ENCODE peak calls at places on chromosomes 11 and 22, in four cellular contexts. T is SK-N-SH, X is GM12878, E is K562. N is an unnamed sample.

GRCh38 chr11:134101292-134101691 is 32.4 kb downstream of the JAM3 start:
- DNase-seq in X (no peak), E (no peak), T (no peak), N (no peak)

GRCh38 chr11:12668166-12668565 is 6.1 kb upstream of the TEAD1 start:
- DNase-seq in T (no peak), X (no peak), E (no peak), N (no peak)

GRCh38 chr11:118310271-118310670 is 5.7 kb downstream of the CD3E start:
- DNase-seq in T (no peak), E (no peak), X (no peak), N (no peak)

GRCh38 chr11:9448576-9449352 is 12.0 kb upstream of the ZNF143 start:
- DNase-seq in T (no peak), E (no peak), X (no peak), N (no peak)

GRCh38 chr11:74672332-74672955 is 58.8 kb downstream of the CHRDL2 start:
- DNase-seq in E (peak), X (no peak), T (no peak), N (no peak)

GRCh38 chr11:126336646-126337045 is 18.8 kb upstream of the ST3GAL4 start:
- DNase-seq in X (no peak), T (no peak), E (no peak), N (peak)

GRCh38 chr22:26849575-26849974 is 192.2 kb downstream of the MIAT start:
- DNase-seq in X (no peak), E (no peak), T (no peak), N (no peak)

GRCh38 chr11:16030664-16031063 is 325.7 kb downstream of the SOX6 start:
- DNase-seq in T (no peak), E (no peak), X (no peak), N (no peak)

GRCh38 chr11:125433454-125434121 is 62.5 kb downstream of the FEZ1 start:
- DNase-seq in T (peak), E (peak), X (no peak), N (peak)

GRCh38 chr11:86629070-86629706 is 43.2 kb downstream of the ME3 start:
- DNase-seq in T (no peak), X (no peak), E (no peak), N (no peak)

GRCh38 chr11:43756575-43756974 is 76.0 kb downstream of the HSD17B12 start:
- DNase-seq in T (no peak), E (no peak), X (no peak), N (no peak)

GRCh38 chr22:48822278-48823233 is 1005.1 kb downstream of the BRD1 start:
- DNase-seq in E (no peak), T (no peak), X (no peak), N (no peak)

GRCh38 chr11:2991477-2992233 is 474 bp downstream of the NAP1L4 start:
- DNase-seq in T (no peak), E (no peak), X (no peak), N (peak)

GRCh38 chr11:7639643-7640025 is 33.7 kb downstream of the CYB5R2 start:
- DNase-seq in T (no peak), E (no peak), X (no peak), N (no peak)

GRCh38 chr11:105219269-105219668 is 79.7 kb upstream of the CARD18 start:
- DNase-seq in X (no peak), T (no peak), E (no peak), N (peak)

GRCh38 chr11:123543796-123544195 is 110.6 kb downstream of the SCN3B start:
- DNase-seq in T (no peak), X (no peak), E (no peak), N (no peak)

GRCh38 chr11:95306816-95307215 is 75.8 kb upstream of the SESN3 start:
- DNase-seq in T (no peak), E (no peak), X (no peak), N (no peak)

GRCh38 chr11:25562417-25562816 is 769.5 kb upstream of the ANO3 start:
- DNase-seq in T (no peak), E (no peak), X (no peak), N (no peak)

GRCh38 chr22:29762263-29762662 is 4.5 kb downstream of the ZMAT5 start:
- DNase-seq in T (no peak), X (no peak), E (no peak), N (peak)

GRCh38 chr11:128399186-128399585 is 188.2 kb downstream of the ETS1 start:
- DNase-seq in E (no peak), X (peak), T (no peak), N (no peak)

GRCh38 chr11:7597620-7598019 is 75.7 kb downstream of the CYB5R2 start:
- DNase-seq in X (no peak), T (no peak), E (no peak), N (no peak)

GRCh38 chr22:22407061-22407460 is 101.5 kb downstream of the ZNF280B start:
- DNase-seq in X (no peak), E (peak), T (no peak), N (no peak)

GRCh38 chr11:46122955-46123354 is 1.7 kb upstream of the PHF21A start:
- DNase-seq in E (no peak), T (no peak), X (no peak), N (no peak)

GRCh38 chr11:75639752-75640151 is 29.1 kb downstream of the MAP6 start:
- DNase-seq in X (peak), T (peak), E (no peak), N (no peak)

GRCh38 chr11:61482513-61482912 is 26.0 kb upstream of the LRRC10B start:
- DNase-seq in E (peak), T (peak), X (no peak), N (peak)

GRCh38 chr11:6727971-6728890 is 43.5 kb downstream of the OR2AG2 start:
- DNase-seq in T (no peak), X (no peak), E (no peak), N (no peak)

GRCh38 chr11:121521145-121522042 is 68.6 kb upstream of the SORL1-AS1 start:
- DNase-seq in E (no peak), X (peak), T (no peak), N (no peak)

GRCh38 chr11:33936745-33937612 is 45.1 kb upstream of the LMO2 start:
- DNase-seq in T (no peak), E (peak), X (no peak), N (no peak)

GRCh38 chr11:120184946-120185677 is 25.7 kb upstream of the OAF start:
- DNase-seq in X (no peak), T (peak), E (no peak), N (no peak)

GRCh38 chr11:107929611-107930200 is 1.5 kb downstream of the RAB39A start:
- DNase-seq in X (no peak), E (no peak), T (peak), N (no peak)

GRCh38 chr22:38125731-38126344 is 15.4 kb upstream of the BAIAP2L2 start:
- DNase-seq in X (no peak), E (no peak), T (no peak), N (no peak)

GRCh38 chr11:60127311-60127811 is 38.9 kb downstream of the MS4A2 start:
- DNase-seq in T (no peak), E (no peak), X (no peak), N (no peak)
- TF ChIP-seq USF1 in T (no peak), E (no peak), X (no peak), N (no peak)

DNA sequence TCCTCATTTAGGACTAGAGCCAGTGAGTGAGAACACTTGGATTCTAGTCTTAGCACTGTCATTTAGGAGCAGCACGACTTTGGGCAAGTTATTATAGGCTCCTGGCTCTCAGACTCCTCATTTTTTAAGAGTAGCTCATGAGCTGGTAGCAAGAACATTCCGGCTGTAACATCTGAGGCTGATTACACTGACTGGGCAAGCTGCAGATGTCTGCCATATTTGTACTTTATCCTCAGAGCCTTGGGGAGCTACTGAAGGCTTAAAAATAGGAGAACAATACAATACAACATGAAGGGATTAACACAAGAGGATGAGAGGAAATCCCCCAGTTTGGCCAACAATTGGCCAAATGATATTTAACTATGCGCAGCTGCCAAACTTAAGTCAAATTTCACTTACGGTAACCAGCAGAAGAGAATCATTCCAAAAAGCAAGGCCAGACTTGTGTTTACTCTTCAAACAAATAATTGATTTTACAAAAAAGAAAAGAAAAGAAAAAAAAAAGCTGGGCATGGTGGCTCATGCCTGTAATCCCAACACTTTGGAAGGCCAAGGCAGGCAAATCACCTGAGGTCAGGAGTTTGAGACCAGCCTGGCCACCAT is 113.1 kb upstream of the ARHGAP42 start:
- DNase-seq in E (no peak), X (no peak), T (no peak), N (no peak)
- TF ChIP-seq USF1 in E (no peak), X (no peak), T (no peak), N (no peak)

DNA sequence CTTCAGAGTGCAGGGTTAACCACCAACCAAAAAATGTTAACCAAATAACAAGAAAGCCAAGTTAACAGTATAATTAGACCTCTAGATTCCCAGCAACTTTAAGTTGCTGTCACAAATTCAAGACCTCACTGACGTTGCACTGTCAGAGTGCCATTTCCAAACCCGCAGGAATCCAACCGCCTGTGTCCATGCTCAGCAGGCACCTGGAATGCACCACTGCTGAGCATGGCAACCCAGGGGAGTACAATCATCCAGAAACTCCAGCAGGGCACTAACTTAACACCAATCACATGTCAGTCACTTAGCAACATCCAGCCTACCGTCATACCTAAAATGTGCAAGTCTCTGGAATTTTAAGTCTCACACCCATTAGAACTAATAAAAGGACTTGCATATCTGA is 48.9 kb downstream of the SMCO4 start:
- DNase-seq in E (no peak), X (no peak), T (no peak), N (no peak)
- TF ChIP-seq USF1 in E (no peak), X (no peak), T (no peak), N (no peak)

DNA sequence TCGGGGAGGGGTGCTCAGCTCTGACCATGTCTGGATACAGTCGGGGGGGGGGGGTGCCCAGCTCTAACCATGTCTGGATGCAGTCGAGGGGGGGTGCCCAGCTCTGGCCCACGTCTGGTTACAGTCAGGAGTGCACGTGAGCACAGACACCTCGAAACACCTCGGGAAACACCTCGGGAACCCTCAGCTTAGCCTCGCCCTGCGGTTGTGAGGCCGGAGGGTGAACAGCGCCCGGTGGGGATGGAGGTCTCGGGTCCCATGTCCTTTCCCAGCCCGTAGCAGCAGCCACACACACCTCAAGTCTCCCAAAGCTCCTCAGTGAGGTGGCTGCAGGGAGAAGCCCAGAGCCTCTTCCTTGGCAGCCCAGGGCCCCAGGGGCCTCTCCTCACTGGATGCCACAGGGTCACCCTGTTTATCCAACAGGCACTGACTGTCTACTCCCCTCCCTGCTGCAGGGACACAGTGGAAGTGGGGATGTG is 2.1 kb downstream of the SIGIRR start:
- DNase-seq in T (no peak), X (no peak), E (no peak), N (no peak)
- TF ChIP-seq USF1 in T (no peak), X (no peak), E (no peak), N (no peak)

GRCh38 chr11:19370100-19370861 is 129.5 kb upstream of the E2F8 start:
- DNase-seq in T (no peak), E (no peak), X (no peak), N (no peak)

GRCh38 chr11:19367051-19367709 is 126.4 kb upstream of the E2F8 start:
- DNase-seq in T (no peak), E (no peak), X (no peak), N (no peak)

GRCh38 chr11:19372381-19372780 is 131.6 kb upstream of the E2F8 start:
- DNase-seq in E (no peak), X (no peak), T (no peak), N (no peak)

GRCh38 chr11:19365743-19366410 is 125.1 kb upstream of the E2F8 start:
- DNase-seq in X (no peak), T (no peak), E (no peak), N (no peak)

GRCh38 chr11:19368726-19369364 is 128.1 kb upstream of the E2F8 start:
- DNase-seq in T (no peak), X (no peak), E (no peak), N (no peak)
- TF ChIP-seq USF1 in T (no peak), X (no peak), E (no peak), N (no peak)

DNA sequence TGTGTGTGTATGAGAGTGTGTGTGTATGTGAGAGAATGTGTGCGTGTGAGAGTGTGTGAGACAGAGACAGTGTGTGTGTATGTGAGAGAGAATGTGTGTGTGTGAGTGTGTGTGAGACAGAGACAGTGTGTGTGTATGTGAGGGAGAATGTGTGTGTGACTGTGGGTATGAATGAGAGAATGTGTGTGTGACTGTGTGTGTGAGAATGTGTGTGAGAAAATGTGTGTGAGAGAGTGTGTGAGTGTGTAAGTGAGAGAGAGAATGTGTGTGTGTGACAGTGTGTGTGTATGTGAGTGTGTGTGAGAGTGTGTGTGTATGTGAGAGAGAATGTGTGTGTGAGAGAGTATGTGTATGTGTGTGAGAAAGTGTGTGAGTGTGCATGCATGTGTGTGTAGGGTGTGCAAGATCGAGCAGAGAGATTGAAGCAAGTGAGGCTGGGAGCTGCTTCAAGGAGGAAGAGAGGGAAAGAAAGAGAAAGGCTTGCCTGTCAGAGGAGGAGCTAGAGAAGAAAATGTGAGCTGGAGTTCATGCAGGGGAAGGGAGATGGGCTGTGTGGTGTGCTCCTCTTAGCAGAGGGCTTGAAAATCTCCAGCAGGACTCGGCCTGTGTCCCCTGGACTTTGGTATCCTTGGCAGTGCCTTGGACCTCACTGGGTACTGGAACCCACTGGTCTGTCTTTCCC is 27.7 kb upstream of the TP53I11 start:
- DNase-seq in T (no peak), E (no peak), X (no peak), N (no peak)
- TF ChIP-seq USF1 in T (no peak), E (no peak), X (no peak), N (no peak)

GRCh38 chr11:111565111-111565720 is 24.7 kb downstream of the LAYN start:
- DNase-seq in X (peak), E (peak), T (peak), N (peak)
- TF ChIP-seq USF1 in X (no peak), E (no peak), T (no peak), N (no peak)

GRCh38 chr11:17642370-17642769 is 77.0 kb upstream of the MYOD1 start:
- DNase-seq in T (peak), X (no peak), E (no peak), N (no peak)
- TF ChIP-seq USF1 in T (no peak), X (no peak), E (no peak), N (no peak)

GRCh38 chr22:46453006-46453828 is 84.2 kb downstream of the CELSR1 start:
- DNase-seq in E (no peak), X (no peak), T (no peak), N (no peak)
- TF ChIP-seq USF1 in E (no peak), X (no peak), T (no peak), N (no peak)

DNA sequence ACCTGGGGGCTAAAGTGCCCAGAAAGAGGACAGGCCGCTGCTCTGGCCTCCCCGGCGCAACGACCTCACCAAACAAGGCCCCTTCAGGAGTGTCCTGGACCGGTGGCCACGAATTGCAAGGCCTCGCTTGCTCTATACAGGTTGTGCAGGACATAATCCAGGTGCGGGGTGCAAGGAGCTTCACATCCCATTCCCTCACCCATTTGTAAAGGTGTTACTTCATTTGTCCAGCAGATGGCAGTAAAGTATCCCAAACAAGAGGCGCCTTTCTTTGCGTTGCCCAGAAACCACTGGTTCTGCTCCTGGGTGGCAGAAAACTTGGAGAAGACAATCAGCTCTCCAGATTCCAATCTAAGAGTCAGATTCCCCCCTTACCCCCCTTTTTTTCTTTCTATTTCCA is 35.9 kb upstream of the PRDM11 start:
- DNase-seq in E (peak), X (no peak), T (peak), N (no peak)
- TF ChIP-seq USF1 in E (no peak), X (no peak), T (no peak), N (no peak)